ENCODE peak calls at places on chromosomes 5 and 9, in four cellular contexts. I is body of pancreas, N is kidney, S is PC-9. A is an unnamed sample. For H3K4me1, the result is how much of the 10 kb centered on the place peaks cover.

GRCh38 chr9:101485873-101486692 is 47.6 kb upstream of the RNF20 start:
- DNase-seq in I (peak), N (peak), S (no peak), A (peak)

GRCh38 chr9:121194730-121195129 is 6.9 kb downstream of the RAB14 start:
- DNase-seq in I (no peak), N (no peak), S (peak), A (no peak)

GRCh38 chr9:69955536-69956355 is 87.9 kb upstream of the MAMDC2 start:
- DNase-seq in I (no peak), N (no peak), S (no peak), A (no peak)

GRCh38 chr9:9079473-9079872 is 1279.9 kb upstream of the DMAC1 start:
- DNase-seq in I (no peak), N (no peak), S (no peak), A (no peak)

GRCh38 chr9:15889555-15889954 is 336.7 kb downstream of the CCDC171 start:
- DNase-seq in I (no peak), N (no peak), S (no peak), A (no peak)

GRCh38 chr5:40929049-40929448 is 19.8 kb downstream of the C7 start:
- DNase-seq in I (no peak), N (no peak), S (no peak), A (no peak)

GRCh38 chr9:80305136-80305535 is 733.4 kb downstream of the TLE4 start:
- DNase-seq in I (no peak), N (no peak), S (no peak), A (no peak)

GRCh38 chr5:96868603-96869371 is 7.5 kb upstream of the ERAP2 start:
- DNase-seq in I (peak), N (no peak), S (peak), A (no peak)

GRCh38 chr9:98575379-98576346 is 133.1 kb downstream of the GABBR2 start:
- DNase-seq in I (no peak), N (no peak), S (peak), A (no peak)

GRCh38 chr9:9615086-9615485 is 997.7 kb downstream of the PTPRD start:
- DNase-seq in I (no peak), N (peak), S (no peak), A (no peak)

GRCh38 chr5:10596310-10596703 is 32.4 kb downstream of the ANKRD33B start:
- DNase-seq in I (no peak), N (no peak), S (no peak), A (no peak)

GRCh38 chr9:77149879-77150278 is 27.5 kb upstream of the VPS13A start:
- DNase-seq in I (no peak), N (no peak), S (no peak), A (no peak)

GRCh38 chr5:78592735-78593386 is 55.7 kb downstream of the LHFPL2 start:
- DNase-seq in I (no peak), N (no peak), S (no peak), A (no peak)

GRCh38 chr9:89886281-89886700 is 281.5 kb downstream of the GADD45G start:
- DNase-seq in I (no peak), N (no peak), S (no peak), A (no peak)

GRCh38 chr5:2740051-2740848 is 11.2 kb downstream of the IRX2 start:
- DNase-seq in I (no peak), N (no peak), S (no peak), A (no peak)

GRCh38 chr9:92735907-92736600 is 28.6 kb downstream of the BICD2 start:
- DNase-seq in I (no peak), N (no peak), S (no peak), A (no peak)

GRCh38 chr5:149054416-149054815 is 8.4 kb downstream of the SH3TC2 start:
- DNase-seq in I (no peak), N (no peak), S (no peak), A (no peak)

DNA sequence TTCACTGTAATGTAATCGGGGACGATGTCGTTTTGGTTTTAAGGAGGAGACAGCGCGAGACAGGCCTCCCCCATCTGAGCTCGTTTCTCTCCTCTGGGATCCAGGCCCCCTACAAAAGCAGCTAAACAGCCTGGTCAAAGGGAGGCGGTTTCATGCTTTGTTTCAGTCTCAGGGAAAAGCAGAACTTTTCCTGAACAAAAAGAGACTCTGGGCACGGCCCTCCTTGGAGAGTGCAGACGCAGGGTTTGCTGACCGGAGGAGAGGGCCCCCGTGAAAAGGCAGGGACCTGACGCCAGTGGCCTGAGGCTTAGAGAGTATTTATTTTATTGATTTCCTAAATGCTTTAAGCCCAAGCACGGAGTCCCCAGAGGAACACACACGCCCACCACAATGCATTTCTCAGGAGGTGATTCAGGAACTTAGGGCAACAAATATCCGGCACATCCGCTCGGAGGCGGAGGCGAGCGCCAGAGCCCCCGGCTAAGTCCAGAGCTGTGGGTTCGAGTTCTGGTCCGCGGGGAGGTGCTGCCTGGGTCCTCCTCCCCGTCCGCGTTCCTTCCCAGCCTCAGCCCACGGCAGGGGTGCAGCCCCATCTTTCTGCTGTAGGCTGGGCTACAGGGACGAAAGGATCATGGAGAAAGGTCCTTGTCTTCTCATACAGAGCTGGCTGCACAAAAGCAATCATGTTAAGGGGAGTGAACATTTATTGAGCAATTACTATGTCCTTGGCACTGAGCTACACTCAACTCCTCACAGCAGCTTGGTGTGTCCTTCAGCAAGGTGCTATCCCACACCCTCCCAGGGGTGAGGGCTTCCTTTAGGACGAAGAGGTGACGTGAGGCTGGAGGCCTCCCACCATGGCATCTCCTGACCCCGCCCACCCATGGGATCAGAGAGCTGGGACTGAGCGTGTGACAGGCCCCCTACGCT is 40.0 kb downstream of the PTGES start:
- DNase-seq in I (peak), N (peak), S (no peak), A (no peak)
- TF ChIP-seq CTCF in I (no peak), N (no peak), S (no peak), A (no peak)

GRCh38 chr9:133739408-133740280 is 1.5 kb upstream of the SARDH start:
- DNase-seq in I (no peak), N (peak), S (no peak), A (no peak)

GRCh38 chr9:133742849-133743444 is 4.8 kb upstream of the SARDH start:
- DNase-seq in I (peak), N (peak), S (peak), A (peak)

GRCh38 chr9:133740891-133741290 is 2.7 kb upstream of the SARDH start:
- DNase-seq in I (no peak), N (peak), S (no peak), A (peak)

GRCh38 chr9:133741716-133742115 is 3.6 kb upstream of the SARDH start:
- DNase-seq in I (no peak), N (peak), S (no peak), A (no peak)

DNA sequence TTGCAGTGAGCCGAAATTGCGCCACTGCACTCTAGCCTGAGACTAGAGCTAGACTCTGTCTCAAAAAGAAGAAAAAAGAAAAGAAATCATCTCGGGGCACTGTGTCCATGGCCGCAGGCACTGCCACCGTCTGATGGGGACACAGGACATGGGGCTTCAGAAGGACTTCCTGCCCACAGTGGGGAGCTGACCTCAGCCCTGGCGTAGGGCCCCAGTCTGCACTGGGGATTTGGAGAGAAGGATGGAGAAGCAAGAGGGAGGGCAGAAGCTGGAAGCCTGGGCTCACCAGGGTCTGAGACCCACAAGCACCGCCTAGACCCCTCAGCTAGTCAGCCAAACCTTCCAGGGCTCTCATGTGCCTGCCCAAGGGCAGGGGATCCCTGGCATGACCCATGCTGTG is 4.1 kb upstream of the SARDH start:
- DNase-seq in I (no peak), N (peak), S (no peak), A (no peak)
- H3K4me1 ChIP-seq in I (under half), N (under half), S (under half), A (under half)

GRCh38 chr5:167244583-167244982 is 1046.9 kb upstream of the WWC1 start:
- DNase-seq in I (no peak), N (no peak), S (no peak), A (peak)
- TF ChIP-seq CTCF in I (no peak), N (no peak), S (no peak), A (peak)

DNA sequence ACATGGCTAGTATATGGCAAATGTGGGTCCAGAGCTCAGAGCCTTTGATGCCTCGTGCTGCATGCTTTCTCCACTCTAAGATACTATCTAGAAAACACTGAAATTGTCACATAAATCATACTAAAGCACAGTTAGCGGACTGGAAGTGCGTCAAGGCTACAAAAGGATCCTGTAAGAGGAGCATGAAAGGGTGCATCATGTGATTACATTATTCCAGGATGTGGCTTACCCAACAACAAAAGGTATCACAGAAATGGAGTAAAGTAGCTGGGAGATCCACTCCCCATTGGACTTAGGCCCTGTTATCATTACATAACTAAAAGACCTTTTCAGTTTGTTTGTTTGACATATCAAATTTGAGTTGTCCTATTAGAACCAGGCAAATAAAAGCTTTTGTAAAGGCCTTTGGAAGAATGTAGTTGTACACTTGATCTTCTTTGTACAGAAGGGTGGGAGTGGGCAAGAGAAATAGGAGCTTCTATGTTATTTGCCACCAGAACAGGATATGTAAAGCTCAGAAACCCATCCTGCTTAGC is 6.9 kb downstream of the SLC31A1 start:
- DNase-seq in I (no peak), N (no peak), S (no peak), A (peak)
- H3K4me1 ChIP-seq in I (under half), N (under half), S (under half), A (under half)

GRCh38 chr5:159536166-159536565 is 205.9 kb upstream of the IL12B start:
- DNase-seq in I (no peak), N (no peak), S (no peak), A (no peak)

GRCh38 chr5:159527546-159527945 is 197.3 kb upstream of the IL12B start:
- DNase-seq in I (no peak), N (no peak), S (no peak), A (no peak)

GRCh38 chr5:159533197-159533596 is 202.9 kb upstream of the IL12B start:
- DNase-seq in I (no peak), N (no peak), S (peak), A (no peak)

GRCh38 chr5:159536626-159537025 is 206.3 kb upstream of the IL12B start:
- DNase-seq in I (no peak), N (no peak), S (no peak), A (no peak)

DNA sequence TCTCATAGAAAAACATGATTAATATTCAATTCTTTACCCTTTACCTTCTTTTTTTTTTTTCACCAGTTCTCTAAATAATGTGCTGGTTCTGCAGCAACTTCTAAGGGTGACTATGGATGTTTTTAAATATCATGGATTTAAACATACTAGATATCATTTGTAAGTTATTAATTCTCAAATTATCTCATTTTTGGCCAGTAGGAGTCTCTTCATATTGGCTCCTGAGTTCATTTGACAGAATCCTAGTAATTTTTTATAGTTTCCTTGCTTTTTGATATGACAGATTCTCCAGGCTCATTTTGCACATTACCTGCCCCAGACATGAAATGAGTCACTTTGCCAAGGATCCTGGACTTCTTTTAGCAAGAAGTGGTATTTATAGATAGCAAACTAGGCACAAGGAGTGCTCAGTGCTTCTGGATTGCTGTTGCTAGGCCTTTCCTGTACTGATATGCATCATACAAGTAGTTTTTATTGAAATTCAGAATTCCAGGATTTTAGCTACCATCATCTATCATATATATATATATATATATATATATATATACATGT is 201.3 kb upstream of the IL12B start:
- DNase-seq in I (no peak), N (no peak), S (no peak), A (no peak)
- TF ChIP-seq CTCF in I (no peak), N (no peak), S (peak), A (no peak)

GRCh38 chr5:170311856-170312405 is 14.4 kb upstream of the LCP2 start:
- DNase-seq in I (no peak), N (no peak), S (no peak), A (no peak)
- H3K4me1 ChIP-seq in I (under half), N (under half), S (under half), A (under half)

DNA sequence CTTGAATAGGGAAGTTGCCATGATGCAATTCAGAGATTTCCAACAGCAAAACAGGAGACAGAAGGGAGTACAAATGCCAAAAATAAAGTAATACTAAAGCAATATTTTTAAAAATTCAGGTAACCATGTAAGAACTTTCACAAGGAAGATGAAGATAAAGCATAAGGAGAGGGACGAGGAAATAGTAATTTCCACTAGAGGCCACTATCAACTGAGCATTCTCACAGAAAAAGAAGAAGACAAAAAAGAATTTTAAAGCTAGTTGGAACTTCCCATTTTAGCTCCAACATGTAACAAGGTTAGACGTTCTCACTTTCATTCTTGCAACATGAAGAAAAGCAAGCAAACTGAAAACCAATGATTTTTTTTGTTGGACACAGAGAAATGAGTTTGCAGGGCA is 779.9 kb upstream of the CDH6 start:
- DNase-seq in I (no peak), N (no peak), S (no peak), A (no peak)
- TF ChIP-seq CTCF in I (no peak), N (no peak), S (no peak), A (no peak)